ENCODE peak calls at places on chromosomes 16 and 17, in eight cellular contexts. M is ascending aorta, L is AG10803, I is GM12865, X is fibroblast of mammary gland, N is cardiac muscle cell, E is DND-41, S is astrocyte of the spinal cord. J is an unnamed sample.

GRCh38 chr17:80125656-80126448 is 21.1 kb downstream of the EIF4A3 start:
- DNase-seq in S (peak), N (peak), L (peak), X (peak), I (no peak), E (no peak), M (no peak), J (peak)

GRCh38 chr16:67212766-67213165 is 13.8 kb downstream of the ELMO3 start:
- DNase-seq in N (no peak), E (no peak), X (no peak), I (no peak), L (no peak), M (no peak), S (no peak), J (no peak)

GRCh38 chr16:876523-877241 is 76.1 kb upstream of the GNG13 start:
- DNase-seq in N (no peak), M (no peak), S (no peak), X (no peak), L (no peak), E (no peak), I (no peak), J (no peak)

GRCh38 chr17:66580601-66581385 is 254.1 kb upstream of the CACNG5 start:
- DNase-seq in E (no peak), S (no peak), I (no peak), L (peak), X (peak), M (no peak), N (peak), J (peak)

GRCh38 chr16:25066426-25066746 is 45.2 kb upstream of the LCMT1 start:
- DNase-seq in X (no peak), E (no peak), M (no peak), L (no peak), N (no peak), S (no peak), I (peak), J (no peak)

GRCh38 chr17:72491102-72491501 is 370.3 kb downstream of the SOX9 start:
- DNase-seq in M (no peak), X (no peak), E (no peak), L (no peak), I (no peak), S (no peak), N (no peak), J (no peak)

GRCh38 chr16:79175286-79176057 is 425.1 kb downstream of the MAF start:
- DNase-seq in E (no peak), N (no peak), I (no peak), S (no peak), X (no peak), L (no peak), M (no peak), J (no peak)

GRCh38 chr16:17375388-17376304 is 95.1 kb downstream of the XYLT1 start:
- DNase-seq in E (no peak), I (no peak), S (no peak), X (no peak), L (no peak), N (no peak), M (no peak), J (no peak)

GRCh38 chr16:13120091-13120490 is 218.7 kb downstream of the SHISA9 start:
- DNase-seq in E (no peak), N (no peak), I (no peak), M (no peak), S (no peak), X (no peak), L (no peak), J (no peak)

GRCh38 chr17:69575346-69575761 is 160.9 kb downstream of the MAP2K6 start:
- DNase-seq in L (peak), S (peak), N (peak), X (peak), I (peak), M (no peak), E (no peak), J (peak)

GRCh38 chr17:74761419-74761818 is 13.0 kb downstream of the NHERF1 start:
- DNase-seq in S (no peak), X (no peak), N (no peak), I (no peak), E (no peak), L (no peak), M (no peak), J (no peak)

GRCh38 chr16:52861614-52862022 is 191.1 kb downstream of the CHD9NB start:
- DNase-seq in X (peak), M (no peak), E (no peak), I (no peak), L (no peak), S (no peak), N (peak), J (no peak)
- TF ChIP-seq CTCF in X (peak), M (no peak), E (peak), I (no peak), L (no peak), S (no peak), N (peak), J (no peak)

DNA sequence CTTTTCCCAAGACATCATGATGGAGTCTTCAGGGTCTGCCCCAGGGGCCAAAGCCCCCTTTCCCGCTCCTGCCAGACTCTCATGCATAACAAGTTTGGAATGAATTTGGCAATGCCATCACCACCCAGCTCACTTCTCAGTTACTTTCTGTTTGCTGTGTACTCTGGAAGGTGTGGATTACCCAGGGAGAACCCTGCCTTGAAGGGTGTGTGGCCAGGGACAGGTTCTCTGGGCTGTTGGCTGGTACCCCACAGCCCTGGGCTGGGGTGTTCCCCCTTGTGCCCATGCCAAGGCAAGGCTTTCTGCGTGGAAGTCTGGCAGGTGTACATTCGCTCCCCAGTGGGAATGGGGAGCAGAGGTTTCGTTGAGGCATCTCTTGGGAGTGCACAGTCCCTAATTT is 187.7 kb downstream of the CCDC182 start:
- DNase-seq in L (no peak), S (no peak), N (no peak), I (no peak), E (no peak), X (no peak), M (no peak), J (no peak)
- H3K4me3 ChIP-seq in L (no peak), S (no peak), N (no peak), I (no peak), E (no peak), X (no peak), M (no peak), J (no peak)

GRCh38 chr17:77892031-77892430 is 66.5 kb upstream of the TNRC6C start:
- DNase-seq in E (no peak), I (no peak), L (no peak), S (no peak), N (no peak), X (no peak), M (no peak), J (no peak)

GRCh38 chr17:77894126-77894956 is 64.2 kb upstream of the TNRC6C start:
- DNase-seq in E (no peak), L (no peak), N (no peak), I (no peak), S (no peak), M (no peak), X (no peak), J (no peak)

GRCh38 chr17:77891602-77892001 is 66.9 kb upstream of the TNRC6C start:
- DNase-seq in M (no peak), E (no peak), L (no peak), X (no peak), N (no peak), I (no peak), S (no peak), J (no peak)

GRCh38 chr17:77893144-77894044 is 65.1 kb upstream of the TNRC6C start:
- DNase-seq in M (no peak), E (peak), X (no peak), L (no peak), N (no peak), S (no peak), I (no peak), J (no peak)

GRCh38 chr17:77892469-77893143 is 65.9 kb upstream of the TNRC6C start:
- DNase-seq in X (no peak), E (peak), I (no peak), N (peak), L (no peak), S (no peak), M (no peak), J (no peak)
- TF ChIP-seq CTCF in X (peak), E (peak), I (peak), N (peak), L (peak), S (peak), M (no peak), J (no peak)

GRCh38 chr16:87697256-87697655 is 68.5 kb downstream of the KLHDC4 start:
- DNase-seq in X (no peak), N (no peak), M (no peak), E (no peak), S (no peak), I (no peak), L (no peak), J (no peak)

GRCh38 chr16:87698676-87699179 is 67.1 kb downstream of the KLHDC4 start:
- DNase-seq in X (no peak), E (no peak), N (no peak), S (no peak), I (peak), M (no peak), L (no peak), J (no peak)

GRCh38 chr16:87697792-87698191 is 68.0 kb downstream of the KLHDC4 start:
- DNase-seq in E (no peak), M (no peak), L (no peak), X (no peak), N (no peak), I (no peak), S (no peak), J (no peak)

GRCh38 chr16:87696796-87697195 is 69.0 kb downstream of the KLHDC4 start:
- DNase-seq in I (no peak), S (no peak), L (no peak), N (no peak), M (no peak), X (no peak), E (no peak), J (no peak)

DNA sequence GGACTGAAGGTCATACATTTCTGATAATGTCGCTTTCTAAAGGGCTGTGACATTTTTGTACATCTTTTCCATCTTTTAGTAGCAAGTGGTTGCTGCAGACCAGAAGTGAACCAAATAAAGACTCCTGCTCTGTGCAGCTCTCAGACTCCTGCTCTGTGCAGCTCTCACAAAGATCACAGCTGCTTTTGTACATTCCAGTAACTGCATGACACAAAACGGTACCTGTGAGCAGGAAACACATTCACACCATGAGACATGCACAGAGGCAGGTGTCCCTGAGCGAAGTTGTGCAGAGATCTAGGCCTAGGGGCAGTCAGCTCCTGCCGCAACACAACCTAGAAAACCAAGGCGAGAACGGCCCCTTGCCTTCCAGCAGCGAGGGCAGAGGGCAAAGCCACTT is 67.5 kb downstream of the KLHDC4 start:
- DNase-seq in I (peak), X (no peak), S (no peak), L (no peak), M (no peak), E (no peak), N (no peak), J (no peak)
- H3K4me3 ChIP-seq in I (no peak), X (no peak), S (no peak), L (no peak), M (no peak), E (no peak), N (no peak), J (no peak)

GRCh38 chr17:35596072-35596471 is 8.9 kb downstream of the AP2B1 start:
- DNase-seq in N (no peak), M (no peak), L (no peak), E (no peak), S (no peak), X (no peak), I (no peak), J (no peak)

GRCh38 chr17:35597604-35598003 is 10.5 kb downstream of the AP2B1 start:
- DNase-seq in L (no peak), N (no peak), M (no peak), I (no peak), E (no peak), X (no peak), S (no peak), J (no peak)

GRCh38 chr17:35596530-35597233 is 9.6 kb downstream of the AP2B1 start:
- DNase-seq in M (no peak), I (no peak), X (no peak), S (no peak), E (no peak), N (no peak), L (no peak), J (no peak)
- TF ChIP-seq CTCF in M (no peak), I (no peak), X (no peak), S (no peak), E (no peak), N (no peak), L (no peak), J (no peak)

GRCh38 chr16:50267651-50268050 is 1.3 kb downstream of the ADCY7 start:
- DNase-seq in X (no peak), L (no peak), M (no peak), I (no peak), E (peak), S (no peak), N (no peak), J (no peak)
- H3K4me3 ChIP-seq in X (no peak), L (no peak), M (no peak), I (peak), E (no peak), S (no peak), N (no peak), J (no peak)

DNA sequence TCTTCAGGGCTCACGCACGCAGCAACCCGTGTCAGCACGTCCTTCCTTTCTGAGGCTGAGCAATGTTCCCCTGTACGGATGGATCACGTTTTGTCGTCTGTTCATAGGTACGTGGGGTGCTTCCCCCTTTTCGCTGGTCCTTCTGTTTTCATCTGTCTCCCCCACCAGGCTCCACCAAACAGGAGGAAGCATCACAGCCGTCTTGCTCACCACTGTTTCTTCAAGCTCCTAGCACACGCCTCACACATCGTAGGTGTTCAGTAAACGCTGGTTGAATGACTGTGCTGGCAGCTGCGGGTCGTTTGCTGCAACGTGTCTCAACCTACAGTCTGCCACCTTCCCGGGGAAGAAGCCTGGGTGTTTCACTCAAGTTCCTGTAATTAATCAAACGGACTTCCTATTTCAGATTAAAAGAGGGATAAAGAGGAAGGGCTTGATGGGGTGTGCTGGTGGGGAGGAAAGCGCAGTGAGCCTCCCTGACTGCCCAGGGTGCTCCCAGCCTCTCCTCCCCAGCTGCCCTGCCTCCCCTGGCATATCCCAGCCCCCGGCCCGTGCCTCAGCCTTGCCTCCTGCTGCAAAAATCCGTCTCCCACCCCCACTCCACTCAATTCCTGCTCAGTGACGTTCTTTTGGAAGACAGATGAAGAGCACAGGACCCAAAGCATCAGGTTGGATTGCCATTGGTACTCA is 76.7 kb upstream of the DOC2B start:
- DNase-seq in E (no peak), N (no peak), L (no peak), X (no peak), S (no peak), M (no peak), I (no peak), J (no peak)
- TF ChIP-seq CTCF in E (no peak), N (no peak), L (no peak), X (no peak), S (no peak), M (no peak), I (no peak), J (no peak)

DNA sequence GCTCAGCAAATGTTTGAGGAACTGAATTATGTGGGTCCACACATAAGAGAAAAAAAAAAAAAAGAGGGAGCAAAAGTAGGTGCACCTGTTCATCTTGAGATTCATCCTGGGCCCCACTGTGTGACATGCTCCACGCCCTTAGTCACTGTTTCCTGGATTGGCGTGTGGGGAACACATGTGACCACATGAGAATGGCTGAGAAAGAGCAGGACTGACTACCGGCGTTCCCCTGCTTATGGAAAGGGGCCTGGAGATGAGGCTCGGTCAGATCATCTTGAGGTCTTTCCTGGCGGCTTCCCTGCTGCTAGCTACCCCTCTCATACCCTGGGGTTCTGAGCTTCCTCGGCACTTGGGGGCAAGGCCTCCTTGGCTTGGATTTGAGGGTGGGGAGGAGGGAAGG is 3.9 kb downstream of the DEXI start:
- DNase-seq in I (peak), M (no peak), L (no peak), S (no peak), X (peak), E (no peak), N (no peak), J (no peak)
- H3K4me3 ChIP-seq in I (peak), M (peak), L (peak), S (no peak), X (no peak), E (no peak), N (no peak), J (no peak)

GRCh38 chr17:44926841-44927525 is 11.7 kb upstream of the GFAP start:
- DNase-seq in E (no peak), L (no peak), N (no peak), M (no peak), X (no peak), I (no peak), S (no peak), J (no peak)

GRCh38 chr17:44925731-44926697 is 10.7 kb upstream of the GFAP start:
- DNase-seq in M (no peak), L (no peak), E (no peak), N (no peak), S (no peak), I (no peak), X (no peak), J (no peak)

GRCh38 chr17:44928950-44929720 is 13.8 kb upstream of the GFAP start:
- DNase-seq in S (no peak), M (no peak), N (no peak), E (no peak), X (no peak), I (no peak), L (no peak), J (no peak)

GRCh38 chr17:44927696-44928095 is 12.4 kb upstream of the GFAP start:
- DNase-seq in E (no peak), M (no peak), S (no peak), I (no peak), X (no peak), N (no peak), L (no peak), J (no peak)

DNA sequence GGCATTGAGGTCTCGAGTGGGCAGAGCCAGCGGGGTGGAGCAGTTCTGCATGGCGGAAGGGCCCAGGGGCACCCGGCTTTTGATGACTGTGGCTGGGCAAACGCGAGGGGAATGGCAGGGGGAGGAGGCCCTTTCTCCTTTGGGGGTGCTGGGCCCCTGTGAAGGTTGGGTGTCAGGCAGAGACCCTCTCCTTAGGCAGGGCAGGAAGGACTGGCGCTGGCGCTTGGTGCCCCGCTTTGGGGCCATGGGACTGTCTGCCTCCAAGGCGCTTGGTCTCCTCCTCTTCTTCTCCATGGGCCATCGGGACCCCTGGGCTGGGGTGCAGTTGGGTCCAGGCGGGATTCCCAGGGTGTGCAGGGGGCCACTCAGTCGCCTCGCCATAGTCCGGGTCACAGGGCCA is 12.8 kb upstream of the GFAP start:
- DNase-seq in X (no peak), L (no peak), N (no peak), M (no peak), I (no peak), E (no peak), S (no peak), J (no peak)
- TF ChIP-seq CTCF in X (no peak), L (no peak), N (no peak), M (no peak), I (no peak), E (no peak), S (no peak), J (no peak)

DNA sequence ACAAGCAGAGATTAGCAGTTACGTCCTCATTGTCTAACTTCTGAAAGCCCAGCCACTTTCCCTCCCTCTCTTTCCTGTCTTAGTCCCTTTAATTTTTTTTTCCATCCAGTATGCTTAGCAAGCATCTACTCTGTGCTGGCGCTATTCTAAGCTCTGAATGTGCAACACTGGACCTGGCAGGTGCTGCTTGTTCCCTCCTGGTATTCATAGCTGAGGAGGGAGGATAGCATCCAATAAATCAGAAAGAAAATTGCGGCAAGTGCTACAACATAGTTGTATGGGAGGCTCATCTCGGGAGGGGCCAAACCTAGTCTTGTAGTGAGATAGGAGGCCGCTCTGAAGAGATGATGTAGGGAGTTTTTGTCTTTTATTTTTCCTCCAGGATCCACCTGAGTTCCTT is 457.3 kb upstream of the HSBP1 start:
- DNase-seq in X (no peak), I (no peak), L (no peak), M (no peak), E (no peak), N (no peak), S (no peak), J (no peak)
- H3K4me3 ChIP-seq in X (no peak), I (no peak), L (no peak), M (no peak), E (no peak), N (no peak), S (no peak), J (no peak)

J was measured in foreskin fibroblast.